ENCODE peak calls at places on chromosome 10, in eight cellular contexts. B is fibroblast of lung, C is HCT116, O is mammary epithelial cell, R is H1, F is mesenchymal stem cell, E is HepG2, D is astrocyte. I is an unnamed sample.

GRCh38 chr10:10985361-10985760 is 32.3 kb upstream of the CELF2 start:
- DNase-seq in B (no peak), C (no peak), E (no peak), D (no peak), R (no peak), F (no peak), O (no peak), I (no peak)

GRCh38 chr10:70880077-70880534 is 8.3 kb downstream of the PCBD1 start:
- DNase-seq in B (peak; percentile 64), C (peak; percentile 68), O (peak; percentile 54), E (peak; percentile 77), R (peak; percentile 70), F (peak; percentile 81), D (peak; percentile 53), I (peak; percentile 94)

GRCh38 chr10:113665806-113666354 is 2.0 kb upstream of the NRAP start:
- DNase-seq in O (peak; percentile 68), E (no peak), B (peak; percentile 91), D (peak; percentile 88), R (no peak), F (peak; percentile 82), C (no peak), I (peak; percentile 84)

GRCh38 chr10:126500866-126501265 is 112.6 kb upstream of the ADAM12 start:
- DNase-seq in D (peak; percentile 88), R (no peak), C (no peak), F (peak; percentile 69), B (peak; percentile 90), O (no peak), E (no peak), I (peak; percentile 51)

GRCh38 chr10:109062371-109062770 is 860.9 kb downstream of the XPNPEP1 start:
- DNase-seq in E (no peak), B (peak; percentile 70), F (peak; percentile 96), O (peak; percentile 34), R (no peak), C (no peak), D (peak; percentile 59), I (peak; percentile 7)

GRCh38 chr10:17088118-17088806 is 41.3 kb downstream of the CUBN start:
- DNase-seq in D (peak; percentile 72), C (no peak), E (peak; percentile 9), F (peak; percentile 56), R (no peak), O (peak; percentile 71), B (peak; percentile 81), I (peak; percentile 51)

GRCh38 chr10:119498889-119499864 is 43.3 kb downstream of the RGS10 start:
- DNase-seq in E (peak; percentile 91), D (peak; percentile 63), C (no peak), F (peak; percentile 44), B (peak; percentile 75), R (no peak), O (peak; percentile 19), I (no peak)

GRCh38 chr10:49700997-49701396 is 21.5 kb downstream of the C10orf53 start:
- DNase-seq in B (no peak), O (no peak), D (no peak), E (no peak), R (no peak), C (peak; percentile 7), F (no peak), I (no peak)

GRCh38 chr10:97002670-97003069 is 170.6 kb downstream of the LCOR start:
- DNase-seq in F (no peak), O (no peak), B (no peak), R (no peak), E (no peak), C (no peak), D (no peak), I (no peak)

GRCh38 chr10:107163904-107164861 is at the start of gene SORCS1:
- DNase-seq in O (no peak), D (no peak), R (peak; percentile 78), F (no peak), B (peak; percentile 7), E (no peak), C (no peak), I (peak; percentile 4)

GRCh38 chr10:29250066-29250465 is 38.8 kb upstream of the LYZL1 start:
- DNase-seq in R (no peak), D (no peak), F (no peak), B (no peak), O (no peak), E (no peak), C (no peak), I (no peak)

DNA sequence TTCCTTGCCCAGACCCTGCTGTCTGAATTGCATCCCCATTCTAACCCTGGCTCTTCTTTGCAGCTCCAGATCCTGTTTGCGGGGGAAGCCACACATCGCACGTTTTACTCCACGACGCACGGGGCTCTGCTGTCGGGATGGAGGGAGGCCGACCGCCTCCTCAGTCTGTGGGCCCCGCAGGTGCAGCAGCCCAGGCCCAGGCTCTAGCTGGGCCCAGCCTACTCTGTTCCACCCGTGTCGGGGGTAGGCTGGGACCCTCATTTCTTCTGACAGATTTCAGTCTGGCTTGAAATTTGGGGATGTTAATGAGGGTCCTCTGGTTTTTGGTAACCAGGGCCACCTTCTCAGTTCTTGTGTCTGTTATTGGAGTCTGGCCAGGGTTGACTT is 2.7 kb upstream of the MTG1 start:
- DNase-seq in R (no peak), O (no peak), F (no peak), E (no peak), D (no peak), C (no peak), B (no peak), I (no peak)
- H3K9ac ChIP-seq in R (no peak overlapping the region), O (no peak overlapping the region), F (no peak overlapping the region), E (no peak overlapping the region), D (no peak overlapping the region), C (no peak overlapping the region), B (no peak overlapping the region), I (no peak overlapping the region)

GRCh38 chr10:13462551-13462950 is 66.3 kb downstream of the BEND7 start:
- DNase-seq in B (peak; percentile 47), R (no peak), E (no peak), O (no peak), C (no peak), F (no peak), D (peak; percentile 32), I (peak; percentile 9)
- H3K4me3 ChIP-seq in B (no peak overlapping the region), R (no peak overlapping the region), E (no peak overlapping the region), O (no peak overlapping the region), C (no peak overlapping the region), F (no peak overlapping the region), D (no peak overlapping the region), I (no peak overlapping the region)

DNA sequence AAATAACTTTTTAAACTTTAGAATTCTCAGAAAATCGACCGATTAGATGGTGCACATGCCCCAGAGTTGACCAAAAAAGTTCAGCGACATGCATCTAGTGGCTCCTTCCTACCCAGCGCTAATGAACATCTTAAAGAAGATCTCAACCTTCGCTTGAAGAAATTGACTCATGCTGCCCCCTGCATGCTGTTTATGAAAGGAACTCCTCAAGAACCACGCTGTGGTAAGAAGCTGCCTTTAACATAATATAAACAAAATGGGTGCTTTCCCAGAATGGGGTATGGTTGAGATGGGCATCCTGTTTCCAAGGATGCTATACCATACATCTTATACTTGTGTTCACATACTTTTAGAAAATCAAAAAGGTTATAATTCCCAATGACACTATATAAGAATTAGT is 24.6 kb downstream of the GLRX3 start:
- DNase-seq in C (no peak), E (no peak), F (peak; percentile 54), O (no peak), R (no peak), B (peak; percentile 7), D (no peak), I (no peak)
- H3K36me3 ChIP-seq in C (peaks cover 5% of the 10 kb centered on the region), E (peaks cover 15% of the 10 kb centered on the region), F (peaks cover 71% of the 10 kb centered on the region), O (peaks cover 34% of the 10 kb centered on the region), R (peaks cover 6% of the 10 kb centered on the region), B (peaks cover 4% of the 10 kb centered on the region), D (peaks cover 27% of the 10 kb centered on the region), I (peaks cover 56% of the 10 kb centered on the region)

GRCh38 chr10:87661861-87662785 is 2.4 kb downstream of the PAPSS2 start:
- DNase-seq in C (no peak), E (no peak), B (no peak), R (no peak), O (no peak), D (no peak), F (peak; percentile 67), I (peak; percentile 66)

GRCh38 chr10:87658383-87658795 is 1.3 kb upstream of the PAPSS2 start:
- DNase-seq in E (no peak), D (no peak), B (no peak), R (no peak), F (peak; percentile 46), O (no peak), C (no peak), I (no peak)

GRCh38 chr10:87660484-87661133 is 931 bp downstream of the PAPSS2 start:
- DNase-seq in D (peak; percentile 77), E (no peak), F (peak; percentile 85), O (no peak), B (peak; percentile 85), C (no peak), R (no peak), I (peak; percentile 85)

GRCh38 chr10:87658858-87659555 is 671 bp upstream of the PAPSS2 start:
- DNase-seq in C (no peak), R (peak; percentile 59), B (no peak), D (no peak), O (no peak), F (peak; percentile 42), E (no peak), I (no peak)

DNA sequence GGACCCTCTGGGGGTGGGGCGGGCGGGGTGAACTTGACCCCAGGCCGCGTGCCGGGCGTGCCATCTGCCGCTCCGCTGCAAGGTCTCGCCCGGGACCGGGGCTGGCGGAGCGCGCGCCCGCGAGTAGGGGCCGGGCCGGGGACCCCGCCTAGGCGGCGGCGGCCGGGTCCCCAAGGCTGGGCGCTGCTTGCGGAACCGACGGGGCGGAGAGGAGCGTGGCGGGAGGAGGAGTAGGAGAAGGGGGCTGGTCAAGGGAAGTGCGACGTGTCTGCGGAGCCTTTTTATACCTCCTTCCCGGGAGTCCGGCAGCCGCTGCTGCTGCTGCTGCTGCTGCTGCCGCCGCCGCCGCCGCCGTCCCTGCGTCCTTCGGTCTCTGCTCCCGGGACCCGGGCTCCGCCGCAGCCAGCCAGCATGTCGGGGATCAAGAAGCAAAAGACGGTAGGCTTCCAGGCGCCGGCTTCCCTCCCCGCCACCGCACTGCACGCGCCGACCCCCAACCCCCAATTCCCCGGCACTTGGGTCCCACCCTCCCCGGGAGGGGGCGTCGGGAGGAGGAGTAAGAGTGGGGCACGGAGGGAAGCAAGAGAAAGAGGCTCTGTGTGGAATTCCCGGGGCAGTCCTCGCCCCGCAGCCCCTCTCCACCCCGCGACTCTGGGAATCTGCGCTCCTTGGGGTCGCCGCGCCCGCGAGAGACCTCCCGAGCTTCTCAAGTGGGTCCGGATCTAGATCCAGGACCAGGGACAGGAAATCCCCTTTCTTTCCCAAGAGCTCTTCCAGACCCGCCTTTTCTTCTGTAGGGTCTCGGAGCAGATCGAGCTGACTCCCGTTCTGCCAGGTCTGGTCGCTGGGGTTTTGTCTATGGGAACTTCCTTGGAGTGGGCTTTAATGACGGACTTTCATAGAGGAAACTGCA is at the start of gene PAPSS2:
- DNase-seq in F (peak; percentile 85), R (peak; percentile 82), O (peak; percentile 46), B (peak; percentile 76), E (no peak), D (peak; percentile 63), C (no peak), I (peak; percentile 82)
- H3K9ac ChIP-seq in F (peak within 1 kb of the TSS; percentile 94), R (peak within 1 kb of the TSS; percentile 65), O (peak within 1 kb of the TSS; percentile 54), B (peak within 1 kb of the TSS; percentile 78), E (no peak within 1 kb of the TSS), D (peak within 1 kb of the TSS; percentile 98), C (peak within 1 kb of the TSS; percentile 62), I (peak within 1 kb of the TSS; percentile 97)

DNA sequence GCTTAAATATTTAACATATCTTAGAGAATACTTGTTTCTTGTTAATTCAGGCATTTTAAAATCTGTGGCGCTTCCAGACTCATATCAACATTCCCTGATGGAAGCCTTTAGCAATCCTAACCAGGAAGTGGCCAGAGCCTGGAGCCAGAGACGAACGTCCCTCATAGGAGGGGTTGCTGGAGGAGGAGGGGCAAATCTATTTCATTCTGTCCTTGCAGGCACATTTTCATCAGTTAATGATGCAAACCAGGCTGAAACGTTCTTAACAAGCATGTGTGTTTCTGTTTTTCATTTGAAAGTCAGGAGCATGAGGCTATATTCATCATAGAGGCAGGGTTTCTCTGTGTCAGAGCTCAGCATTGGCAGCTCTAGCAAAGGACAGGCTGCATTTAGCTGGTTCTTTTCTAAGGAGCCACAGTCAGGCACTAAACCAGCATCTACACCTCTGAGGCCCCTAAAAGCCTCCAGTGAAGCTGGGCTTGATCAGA is 17.8 kb upstream of the IFIT2 start:
- DNase-seq in E (peak; percentile 16), R (no peak), O (peak; percentile 15), D (peak; percentile 70), F (peak; percentile 87), C (no peak), B (peak; percentile 81), I (peak; percentile 92)
- H3K4me3 ChIP-seq in E (peak overlapping the region; percentile 28), R (no peak overlapping the region), O (no peak overlapping the region), D (peak overlapping the region; percentile 15), F (peak overlapping the region; percentile 51), C (no peak overlapping the region), B (no peak overlapping the region), I (peak overlapping the region; percentile 74)